ENCODE peak calls at places on chromosomes 2 and 18, in four cellular contexts. L is fibroblast of lung; M is A549; G is CD8-positive, alpha-beta T cell. Z is an unnamed sample.

GRCh38 chr2:69973335-69973735 is 11.9 kb upstream of the ASPRV1 start:
- DNase-seq in L (peak; percentile 59), M (no peak), G (no peak), Z (peak; percentile 32)

GRCh38 chr2:196606516-196606915 is 33.0 kb upstream of the CCDC150 start:
- DNase-seq in L (no peak), M (no peak), G (no peak), Z (no peak)

GRCh38 chr2:197294260-197294659 is 16.3 kb downstream of the ANKRD44 start:
- DNase-seq in L (no peak), M (no peak), G (no peak), Z (no peak)

GRCh38 chr2:1728821-1729220 is 15.5 kb downstream of the PXDN start:
- DNase-seq in L (peak; percentile 62), M (no peak), G (no peak), Z (peak; percentile 43)

GRCh38 chr2:44496130-44496529 is 134.4 kb downstream of the CAMKMT start:
- DNase-seq in L (no peak), M (no peak), G (no peak), Z (no peak)

GRCh38 chr2:189783451-189783926 is 650 bp downstream of the ORMDL1 start:
- DNase-seq in L (peak; percentile 56), M (no peak), G (no peak), Z (no peak)

GRCh38 chr2:172103471-172104292 is 982 bp upstream of the DLX2 start:
- DNase-seq in L (peak; percentile 88), M (peak; percentile 77), G (peak; percentile 55), Z (peak; percentile 67)

GRCh38 chr2:204535356-204535755 is 9.9 kb upstream of the PARD3B start:
- DNase-seq in L (no peak), M (no peak), G (no peak), Z (no peak)

GRCh38 chr2:85312404-85312803 is 15.4 kb downstream of the TGOLN2 start:
- DNase-seq in L (peak; percentile 82), M (no peak), G (no peak), Z (no peak)

GRCh38 chr2:189609853-189610252 is 29.3 kb upstream of the SLC40A1 start:
- DNase-seq in L (peak; percentile 12), M (no peak), G (no peak), Z (peak; percentile 44)

GRCh38 chr18:79379931-79380815 is 15.6 kb upstream of the NFATC1 start:
- DNase-seq in L (no peak), M (no peak), G (no peak), Z (no peak)

GRCh38 chr2:214504599-214505376 is 93.9 kb downstream of the VWC2L start:
- DNase-seq in L (no peak), M (no peak), G (no peak), Z (no peak)

GRCh38 chr2:74041182-74041581 is 56.5 kb downstream of the TET3 start:
- DNase-seq in L (no peak), M (no peak), G (no peak), Z (no peak)

GRCh38 chr18:2570772-2571199 is 519 bp downstream of the METTL4 start:
- DNase-seq in L (peak; percentile 78), M (peak; percentile 64), G (no peak), Z (peak; percentile 77)

GRCh38 chr2:240401781-240402551 is 33.5 kb upstream of the GPC1 start:
- DNase-seq in L (no peak), M (no peak), G (no peak), Z (no peak)

GRCh38 chr2:9781252-9781651 is 62.0 kb upstream of the TAF1B start:
- DNase-seq in L (no peak), M (no peak), G (no peak), Z (no peak)

GRCh38 chr2:182445566-182445965 is 18.7 kb upstream of the PDE1A start:
- DNase-seq in L (peak; percentile 5), M (no peak), G (no peak), Z (no peak)

GRCh38 chr2:30408961-30409387 is 38.1 kb upstream of the LCLAT1 start:
- DNase-seq in L (peak; percentile 74), M (no peak), G (no peak), Z (no peak)

GRCh38 chr2:237154894-237155851 is 69.5 kb downstream of the COPS8 start:
- DNase-seq in L (no peak), M (no peak), G (no peak), Z (no peak)

GRCh38 chr2:24749069-24749691 is 44.0 kb downstream of the PTRHD1 start:
- DNase-seq in L (no peak), M (no peak), G (no peak), Z (no peak)

GRCh38 chr2:140863713-140864112 is 1267.1 kb downstream of the LRP1B start:
- DNase-seq in L (peak; percentile 85), M (peak; percentile 3), G (no peak), Z (no peak)

GRCh38 chr18:56189615-56190014 is 448.8 kb downstream of the TXNL1 start:
- DNase-seq in L (no peak), M (no peak), G (no peak), Z (no peak)

GRCh38 chr2:149737882-149738281 is 150.3 kb upstream of the MMADHC start:
- DNase-seq in L (no peak), M (no peak), G (no peak), Z (no peak)

GRCh38 chr18:64330161-64330560 is 181.3 kb upstream of the LINC00305 start:
- DNase-seq in L (no peak), M (no peak), G (no peak), Z (no peak)

GRCh38 chr18:79923896-79924585 is 27.4 kb downstream of the SLC66A2 start:
- DNase-seq in L (no peak), M (no peak), G (no peak), Z (no peak)

GRCh38 chr2:69200107-69200520 is 186.9 kb downstream of the GFPT1 start:
- DNase-seq in L (peak; percentile 95), M (no peak), G (no peak), Z (no peak)

GRCh38 chr2:27078267-27079194 is at the start of gene EMILIN1:
- DNase-seq in L (peak; percentile 98), M (no peak), G (no peak), Z (peak; percentile 45)

GRCh38 chr18:43277164-43277600 is at the start of gene SYT4:
- DNase-seq in L (peak; percentile 68), M (no peak), G (no peak), Z (peak; percentile 45)

GRCh38 chr2:219560037-219560892 is 11.1 kb downstream of the OBSL1 start:
- DNase-seq in L (no peak), M (peak; percentile 47), G (no peak), Z (no peak)

DNA sequence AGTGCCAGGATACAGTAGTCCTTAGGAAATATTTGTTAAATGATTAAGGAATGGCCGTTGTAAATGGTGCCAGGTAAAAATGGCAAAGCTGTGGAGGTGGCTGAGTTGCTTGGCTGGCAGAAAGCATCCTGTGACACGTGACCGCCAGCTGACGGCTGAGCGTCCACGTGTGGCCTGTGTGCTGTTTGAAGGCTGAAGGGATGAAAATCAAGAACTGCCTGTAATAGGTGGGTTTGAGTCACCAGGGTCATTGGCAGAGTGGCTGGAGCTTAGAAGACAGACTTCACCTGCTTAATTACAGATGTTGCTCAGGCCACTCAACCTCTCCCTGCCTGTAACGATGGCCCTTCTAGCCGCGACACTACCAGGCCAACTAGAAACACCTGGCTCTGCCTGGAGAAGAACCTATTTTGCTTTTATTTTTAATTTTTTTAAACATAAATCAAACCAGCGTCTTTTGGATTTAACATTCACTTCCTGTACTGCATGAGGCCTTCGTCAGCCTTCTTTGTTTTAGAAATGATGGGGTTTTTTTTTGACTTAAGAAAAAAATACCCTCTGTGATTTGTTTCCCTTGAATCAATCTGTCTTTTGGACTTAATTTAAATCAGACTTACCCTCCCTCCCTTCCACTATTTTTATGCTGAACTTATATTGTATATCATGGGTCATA is 206.5 kb downstream of the PRKCE start:
- DNase-seq in L (no peak), M (no peak), G (no peak), Z (no peak)
- H3K27ac ChIP-seq in L (no peak overlapping the region), M (no peak overlapping the region), G (no peak overlapping the region), Z (no peak overlapping the region)

DNA sequence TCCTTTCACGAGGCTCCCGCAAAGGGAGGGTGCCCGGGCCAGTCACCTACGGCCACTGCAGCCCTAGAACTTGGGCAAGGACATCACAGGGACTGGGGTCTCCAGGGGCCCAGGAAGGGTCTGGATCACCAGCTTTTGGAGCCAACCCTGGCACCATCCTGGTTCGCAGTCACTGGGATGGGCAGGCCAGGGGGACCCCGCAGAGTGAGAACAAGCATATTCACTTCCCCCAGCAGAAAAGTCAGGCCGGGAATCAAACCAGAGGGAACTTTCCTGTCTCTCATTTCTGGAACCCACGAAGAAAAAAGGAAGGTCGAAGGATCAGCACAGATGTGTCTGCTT is 15.4 kb downstream of the SMAD7 start:
- DNase-seq in L (no peak), M (no peak), G (no peak), Z (no peak)
- H3K27ac ChIP-seq in L (peak overlapping the region; percentile 63), M (peak overlapping the region; percentile 99), G (no peak overlapping the region), Z (peak overlapping the region; percentile 0)

DNA sequence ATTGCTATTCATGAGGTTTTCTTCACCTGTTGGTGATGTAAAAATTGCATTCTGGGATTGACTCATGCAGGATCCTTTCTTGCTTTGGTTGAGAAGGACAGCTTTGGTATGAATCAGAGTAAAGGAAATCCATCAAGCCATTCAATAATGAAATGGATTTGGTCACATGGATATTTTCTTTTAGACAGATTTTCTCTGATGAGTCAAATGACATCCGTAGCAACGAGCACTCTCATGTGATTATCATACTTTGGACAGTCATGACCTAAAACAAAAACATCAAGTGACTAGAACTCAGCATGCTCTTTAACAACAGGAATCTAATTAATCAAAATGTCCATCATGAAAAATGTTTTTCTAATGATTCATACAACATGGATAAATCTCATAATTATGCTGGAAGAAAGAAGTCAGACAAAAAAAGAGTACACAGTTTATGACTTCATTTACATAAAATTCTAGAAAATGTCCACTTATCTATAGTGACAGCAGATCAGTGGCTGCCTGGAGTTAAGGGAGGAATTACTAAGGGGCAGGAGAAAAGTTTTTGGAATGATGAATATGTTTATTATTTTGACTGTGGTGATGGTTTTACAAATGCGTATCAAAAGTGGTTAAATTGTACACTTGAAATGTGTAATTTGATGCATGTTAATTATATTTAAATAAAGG is 30.7 kb downstream of the TRAK2 start:
- DNase-seq in L (peak; percentile 60), M (no peak), G (no peak), Z (no peak)
- H3K27ac ChIP-seq in L (peak overlapping the region; percentile 76), M (no peak overlapping the region), G (no peak overlapping the region), Z (no peak overlapping the region)

DNA sequence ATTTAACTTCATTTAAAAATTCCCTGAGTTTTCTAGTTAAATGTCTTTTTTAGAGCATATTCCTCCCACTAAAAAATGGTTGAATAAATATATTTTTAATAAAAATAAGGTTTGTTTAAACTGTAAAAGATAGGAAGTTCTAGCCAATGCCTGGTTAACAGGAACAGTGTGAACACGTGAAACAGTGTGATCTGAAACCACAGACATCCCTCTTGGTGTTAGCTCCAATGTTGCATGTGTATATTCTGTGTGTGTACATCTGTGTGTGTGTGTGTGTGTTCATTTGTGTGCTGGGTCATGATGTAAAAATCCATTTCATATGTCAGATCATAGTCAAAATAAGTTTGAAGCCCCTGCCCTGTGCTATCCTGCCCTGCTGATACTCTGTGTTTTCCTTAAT is 6.1 kb upstream of the SOX11 start:
- DNase-seq in L (no peak), M (no peak), G (no peak), Z (no peak)
- H3K27ac ChIP-seq in L (no peak overlapping the region), M (no peak overlapping the region), G (no peak overlapping the region), Z (no peak overlapping the region)